ENCODE peak calls at places on chromosomes 4 and X, in six cellular contexts. X is HCT116, Y is stomach, Z is HepG2, K is GM12878, S is transverse colon. J is an unnamed sample.

GRCh38 chrX:111098874-111099273 is 2.9 kb downstream of the PAK3 start:
- DNase-seq in S (peak; percentile 42), K (no peak), Y (peak; percentile 62), X (peak; percentile 29), Z (peak; percentile 1), J (peak; percentile 41)

GRCh38 chrX:153245288-153245731 is 66.2 kb downstream of the MAGEA1 start:
- DNase-seq in S (no peak), Z (no peak), K (no peak), X (no peak), Y (no peak), J (no peak)

GRCh38 chr4:61373901-61374611 is 173.9 kb downstream of the ADGRL3 start:
- DNase-seq in X (no peak), S (no peak), Y (no peak), Z (no peak), K (no peak), J (no peak)

GRCh38 chrX:11064276-11064675 is 46.9 kb upstream of the HCCS start:
- DNase-seq in X (no peak), S (no peak), Y (no peak), K (no peak), Z (no peak), J (no peak)

GRCh38 chr4:122412547-122412946 is 33.7 kb downstream of the ADAD1 start:
- DNase-seq in Z (no peak), K (no peak), S (no peak), X (no peak), Y (no peak), J (no peak)

GRCh38 chr4:117986331-117986730 is 48.0 kb upstream of the NDST3 start:
- DNase-seq in Z (no peak), X (no peak), K (no peak), Y (no peak), S (no peak), J (no peak)

GRCh38 chr4:77052352-77052751 is 23.4 kb downstream of the CCNI start:
- DNase-seq in Z (peak; percentile 35), K (no peak), X (peak; percentile 48), S (peak; percentile 71), Y (peak; percentile 64), J (no peak)

GRCh38 chr4:76449824-76450223 is 14.8 kb downstream of the SHROOM3 start:
- DNase-seq in Z (no peak), Y (no peak), S (no peak), X (no peak), K (no peak), J (no peak)

GRCh38 chrX:87110142-87110541 is 407.5 kb upstream of the KLHL4 start:
- DNase-seq in K (no peak), Z (no peak), X (no peak), Y (no peak), S (no peak), J (no peak)

GRCh38 chrX:54494970-54495813 is 842 bp downstream of the FGD1 start:
- DNase-seq in K (no peak), Y (peak; percentile 31), Z (no peak), S (no peak), X (no peak), J (no peak)

GRCh38 chr4:68361146-68361589 is 11.3 kb upstream of the YTHDC1 start:
- DNase-seq in S (no peak), Z (peak; percentile 76), K (no peak), Y (no peak), X (no peak), J (no peak)

GRCh38 chrX:135395064-135395463 is 26.7 kb upstream of the SMIM10L2A start:
- DNase-seq in X (no peak), S (no peak), Z (no peak), Y (no peak), K (no peak), J (no peak)

GRCh38 chr4:54902261-54902660 is 223.1 kb downstream of the KDR start:
- DNase-seq in Y (no peak), K (no peak), S (no peak), X (no peak), Z (no peak), J (no peak)

GRCh38 chr4:150501019-150501727 is 80.8 kb upstream of the MAB21L2 start:
- DNase-seq in S (no peak), X (no peak), Y (no peak), K (no peak), Z (no peak), J (no peak)

GRCh38 chr4:13829457-13829856 is 201.9 kb upstream of the BOD1L1 start:
- DNase-seq in Z (no peak), Y (no peak), S (no peak), K (no peak), X (no peak), J (no peak)

GRCh38 chrX:136209016-136209738 is 42.0 kb downstream of the MAP7D3 start:
- DNase-seq in Z (no peak), S (peak; percentile 45), K (no peak), X (no peak), Y (peak; percentile 44), J (no peak)

GRCh38 chrX:114619874-114620273 is 36.0 kb downstream of the HTR2C start:
- DNase-seq in Y (no peak), S (no peak), K (no peak), X (no peak), Z (no peak), J (no peak)

GRCh38 chr4:103018391-103019318 is 850 bp downstream of the SLC9B1 start:
- DNase-seq in K (no peak), S (peak; percentile 30), Z (peak; percentile 7), Y (no peak), X (peak; percentile 26), J (no peak)

GRCh38 chr4:168633071-168633470 is 136.2 kb downstream of the PALLD start:
- DNase-seq in S (no peak), X (no peak), Z (no peak), Y (no peak), K (no peak), J (no peak)

GRCh38 chrX:23699636-23700194 is 32.4 kb downstream of the PRDX4 start:
- DNase-seq in S (no peak), Y (no peak), K (no peak), Z (no peak), X (no peak), J (no peak)

GRCh38 chr4:92236907-92237306 is 66.9 kb upstream of the GRID2 start:
- DNase-seq in Z (no peak), S (no peak), X (no peak), Y (no peak), K (no peak), J (no peak)

GRCh38 chrX:23936198-23936597 is 28.4 kb downstream of the CXorf58 start:
- DNase-seq in K (no peak), Z (no peak), S (no peak), Y (no peak), X (no peak), J (no peak)

GRCh38 chrX:865422-865821 is 234.8 kb downstream of the SHOX start:
- DNase-seq in S (no peak), K (no peak), Y (no peak), Z (no peak), X (no peak), J (no peak)

GRCh38 chrX:16436348-16437188 is 213.4 kb upstream of the S100G start:
- DNase-seq in Y (peak; percentile 84), X (peak; percentile 65), Z (peak; percentile 44), S (peak; percentile 79), K (peak; percentile 5), J (peak; percentile 32)

GRCh38 chrX:68920541-68920940 is 91.7 kb downstream of the EFNB1 start:
- DNase-seq in S (no peak), X (no peak), Y (no peak), Z (no peak), K (no peak), J (no peak)

GRCh38 chr4:113468165-113469022 is 293.1 kb downstream of the CAMK2D start:
- DNase-seq in S (peak; percentile 68), Z (peak; percentile 63), Y (peak; percentile 63), K (no peak), X (peak; percentile 98), J (peak; percentile 96)

GRCh38 chr4:123667496-123667895 is 270.9 kb downstream of the SPRY1 start:
- DNase-seq in Y (no peak), Z (no peak), X (no peak), K (no peak), S (no peak), J (no peak)

GRCh38 chr4:177579649-177580048 is 137.4 kb upstream of the AGA start:
- DNase-seq in Y (no peak), S (no peak), K (no peak), X (no peak), Z (no peak), J (no peak)

GRCh38 chr4:152513078-152513477 is 22.8 kb downstream of the FBXW7 start:
- DNase-seq in Z (no peak), K (no peak), X (no peak), S (no peak), Y (no peak), J (no peak)

GRCh38 chrX:68234171-68234910 is 199.0 kb downstream of the OPHN1 start:
- DNase-seq in K (no peak), S (no peak), X (no peak), Y (no peak), Z (no peak), J (no peak)

GRCh38 chrX:40158036-40158706 is 60.4 kb upstream of the BCOR start:
- DNase-seq in K (no peak), Y (no peak), Z (no peak), X (no peak), S (no peak), J (no peak)
- TF ChIP-seq POLR2AphosphoS5 in K (no peak), Y (no peak), Z (no peak), X (peak; percentile 56), S (no peak), J (no peak)

DNA sequence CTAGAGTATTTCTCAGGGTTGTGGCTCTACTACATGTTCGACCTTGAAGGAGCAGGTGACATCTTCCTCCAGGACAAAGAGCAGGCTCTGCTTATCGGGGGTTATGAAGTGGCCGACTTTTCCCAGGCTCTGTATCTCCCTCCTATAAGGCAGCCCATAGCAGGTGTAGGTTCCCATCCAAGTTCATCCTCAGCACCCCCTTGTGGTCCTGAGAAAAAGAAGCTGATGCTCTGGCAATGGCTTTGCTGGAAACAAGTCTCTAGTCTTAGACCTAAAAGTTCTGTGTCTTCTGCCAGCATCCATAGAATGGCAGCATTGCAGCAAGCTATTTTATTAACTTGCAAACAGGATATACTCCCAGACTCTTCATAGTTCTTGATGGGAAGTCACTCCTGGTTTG is 836.6 kb upstream of the PRKX start:
- DNase-seq in K (no peak), S (no peak), Z (no peak), Y (no peak), X (no peak), J (no peak)
- TF ChIP-seq CTCF in K (peak; percentile 17), S (no peak), Z (no peak), Y (no peak), X (no peak), J (peak; percentile 32)

GRCh38 chrX:107674480-107675364 is 46.4 kb downstream of the PRPS1 start:
- DNase-seq in S (peak; percentile 69), K (no peak), Y (peak; percentile 58), Z (no peak), X (no peak), J (no peak)
- TF ChIP-seq POLR2AphosphoS5 in S (peak; percentile 76), K (no peak), Y (peak; percentile 52), Z (no peak), X (no peak), J (no peak)

DNA sequence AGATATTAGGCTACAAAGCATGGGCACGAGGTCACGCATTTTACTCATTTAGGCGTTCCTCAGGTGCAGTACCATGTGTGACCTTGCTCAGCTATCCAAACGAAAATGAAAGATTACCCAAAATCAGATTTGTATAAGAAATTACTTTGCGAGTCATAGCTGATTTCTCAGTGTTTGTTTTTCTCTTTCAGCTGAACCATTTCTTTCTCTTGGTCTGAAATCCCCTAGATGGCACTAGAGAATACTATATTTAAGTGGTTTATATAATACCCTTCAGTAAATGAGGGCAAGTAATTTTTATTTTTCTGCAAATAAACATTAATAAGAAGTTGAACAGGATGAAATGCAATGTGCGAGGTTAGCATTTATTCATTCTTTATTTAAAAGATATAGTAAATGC is 496.6 kb downstream of the STIM2 start:
- DNase-seq in X (no peak), Y (no peak), Z (no peak), S (no peak), K (no peak), J (no peak)
- TF ChIP-seq CTCF in X (peak; percentile 33), Y (no peak), Z (no peak), S (no peak), K (no peak), J (peak; percentile 42)

J was measured in Panc1.